ENCODE peak calls at places on chromosome 16, in four cellular contexts. B is K562, D is stomach, A is tibial nerve. M is an unnamed sample.

GRCh38 chr16:1108299-1109252 is 12.5 kb upstream of the C1QTNF8 start:
- DNase-seq in B (no peak), D (peak; percentile 87), A (no peak), M (no peak)

GRCh38 chr16:82668094-82668493 is 41.3 kb downstream of the CDH13 start:
- DNase-seq in B (no peak), D (no peak), A (no peak), M (no peak)

GRCh38 chr16:19808061-19808621 is 76.5 kb downstream of the GPRC5B start:
- DNase-seq in B (no peak), D (peak; percentile 81), A (no peak), M (no peak)

GRCh38 chr16:51298800-51299199 is 147.7 kb upstream of the SALL1 start:
- DNase-seq in B (no peak), D (no peak), A (no peak), M (no peak)

GRCh38 chr16:10693889-10694288 is 841 bp downstream of the TEKT5 start:
- DNase-seq in B (no peak), D (no peak), A (no peak), M (no peak)

GRCh38 chr16:50457979-50458461 is 89.2 kb upstream of the BRD7 start:
- DNase-seq in B (no peak), D (no peak), A (no peak), M (no peak)

GRCh38 chr16:68005786-68006286 is 6.6 kb upstream of the DPEP2 start:
- DNase-seq in B (peak; percentile 33), D (peak; percentile 31), A (peak; percentile 32), M (no peak)

GRCh38 chr16:87653234-87653633 is 50.9 kb downstream of the JPH3 start:
- DNase-seq in B (peak; percentile 49), D (no peak), A (no peak), M (no peak)

GRCh38 chr16:89101303-89102034 is 7.8 kb downstream of the ACSF3 start:
- DNase-seq in B (no peak), D (no peak), A (no peak), M (no peak)

GRCh38 chr16:1707193-1707790 is 1.3 kb downstream of the MAPK8IP3 start:
- DNase-seq in B (peak; percentile 58), D (no peak), A (no peak), M (no peak)

GRCh38 chr16:49875812-49876715 is 20.2 kb upstream of the ZNF423 start:
- DNase-seq in B (no peak), D (no peak), A (no peak), M (no peak)

GRCh38 chr16:4111748-4112696 is 4.2 kb downstream of the ADCY9 start:
- DNase-seq in B (no peak), D (no peak), A (no peak), M (no peak)

GRCh38 chr16:85350973-85351372 is 238.7 kb upstream of the CIBAR2 start:
- DNase-seq in B (no peak), D (peak; percentile 98), A (peak; percentile 74), M (peak; percentile 92)

GRCh38 chr16:87764600-87765472 is 950 bp downstream of the KLHDC4 start:
- DNase-seq in B (peak; percentile 16), D (no peak), A (no peak), M (no peak)

GRCh38 chr16:66020642-66021041 is 345.8 kb upstream of the CDH5 start:
- DNase-seq in B (peak; percentile 14), D (no peak), A (no peak), M (no peak)

GRCh38 chr16:79269211-79269863 is 331.2 kb downstream of the MAF start:
- DNase-seq in B (no peak), D (no peak), A (no peak), M (no peak)

GRCh38 chr16:10581507-10581906 is 1.1 kb upstream of the EMP2 start:
- DNase-seq in B (no peak), D (no peak), A (no peak), M (no peak)

GRCh38 chr16:89811321-89811720 is 5.1 kb downstream of the FANCA start:
- DNase-seq in B (no peak), D (no peak), A (no peak), M (no peak)

GRCh38 chr16:52069866-52070265 is 477.1 kb downstream of the TOX3 start:
- DNase-seq in B (no peak), D (no peak), A (no peak), M (no peak)

GRCh38 chr16:52114414-52114813 is 432.5 kb downstream of the TOX3 start:
- DNase-seq in B (no peak), D (no peak), A (no peak), M (no peak)

GRCh38 chr16:81445926-81446317 is 1.3 kb downstream of the CMIP start:
- DNase-seq in B (peak; percentile 39), D (no peak), A (no peak), M (no peak)

GRCh38 chr16:16150117-16150877 is 73.0 kb downstream of the ABCC6 start:
- DNase-seq in B (no peak), D (no peak), A (no peak), M (no peak)

GRCh38 chr16:76756951-76757350 is 434.0 kb upstream of the MON1B start:
- DNase-seq in B (no peak), D (no peak), A (no peak), M (no peak)

GRCh38 chr16:27317738-27318398 is 4.1 kb downstream of the IL4R start:
- DNase-seq in B (no peak), D (no peak), A (no peak), M (peak; percentile 38)

GRCh38 chr16:55091871-55092230 is 161.2 kb downstream of the IRX5 start:
- DNase-seq in B (no peak), D (no peak), A (no peak), M (no peak)

GRCh38 chr16:54277845-54278703 is 8.5 kb downstream of the IRX3 start:
- DNase-seq in B (no peak), D (peak; percentile 47), A (no peak), M (peak; percentile 50)

GRCh38 chr16:9139965-9140364 is 48.5 kb downstream of the HAPSTR1 start:
- DNase-seq in B (peak; percentile 59), D (no peak), A (no peak), M (no peak)

GRCh38 chr16:85369741-85370528 is 243.2 kb upstream of the GSE1 start:
- DNase-seq in B (peak; percentile 80), D (peak; percentile 73), A (peak; percentile 70), M (no peak)

GRCh38 chr16:28835864-28836760 is 10.0 kb downstream of the TUFM start:
- DNase-seq in B (no peak), D (no peak), A (no peak), M (no peak)

GRCh38 chr16:23578096-23578830 is 17.9 kb downstream of the NDUFAB1 start:
- DNase-seq in B (no peak), D (no peak), A (no peak), M (no peak)

GRCh38 chr16:28873543-28874201 is 4.6 kb upstream of the ATP2A1 start:
- DNase-seq in B (peak; percentile 63), D (no peak), A (no peak), M (no peak)

GRCh38 chr16:54414671-54415070 is 128.1 kb upstream of the IRX3 start:
- DNase-seq in B (no peak), D (no peak), A (no peak), M (no peak)

GRCh38 chr16:16045311-16045710 is 95.9 kb downstream of the ABCC1 start:
- DNase-seq in B (no peak), D (no peak), A (no peak), M (no peak)

GRCh38 chr16:85078176-85078700 is 34.0 kb downstream of the CIBAR2 start:
- DNase-seq in B (no peak), D (no peak), A (no peak), M (no peak)

GRCh38 chr16:57485916-57486857 is at the start of gene DOK4:
- DNase-seq in B (peak; percentile 88), D (peak; percentile 89), A (peak; percentile 67), M (no peak)
- TF ChIP-seq EP300 in B (no peak), D (no peak), A (no peak), M (no peak)

GRCh38 chr16:73054131-73054496 is 6.2 kb upstream of the ZFHX3 start:
- DNase-seq in B (no peak), D (no peak), A (no peak), M (no peak)
- H3K27me3 ChIP-seq in B (peaks cover 37% of the 10 kb centered on the region), D (no peaks in the 10 kb centered on the region), A (no peaks in the 10 kb centered on the region), M (no peaks in the 10 kb centered on the region)

DNA sequence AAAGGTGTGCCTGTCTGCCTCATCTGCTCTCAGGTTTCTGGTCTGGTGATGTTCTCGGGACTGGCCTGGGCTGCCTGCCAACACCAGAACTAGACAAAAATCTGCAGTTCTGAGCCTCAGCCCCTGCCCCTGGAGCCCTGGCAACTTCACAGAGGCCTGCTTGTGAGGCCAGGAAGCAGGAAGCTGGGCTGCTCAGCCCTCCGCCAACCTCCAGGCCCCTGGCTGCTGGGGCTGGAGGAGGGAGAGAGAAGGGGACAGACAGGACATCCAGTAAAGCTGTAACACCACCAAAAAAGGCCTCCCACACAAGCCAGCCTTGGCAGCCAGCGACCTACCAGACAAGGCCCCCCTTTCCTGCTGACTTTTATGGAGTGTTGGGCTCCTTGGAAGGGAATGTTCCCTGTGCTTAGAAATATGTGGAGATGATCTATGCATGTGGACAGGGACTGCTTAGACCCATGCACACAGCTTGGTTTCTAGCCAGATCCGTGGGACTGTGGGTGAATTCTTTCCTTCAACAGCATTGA is 157.6 kb downstream of the XYLT1 start:
- DNase-seq in B (no peak), D (no peak), A (peak; percentile 26), M (no peak)
- TF ChIP-seq EP300 in B (no peak), D (peak; percentile 72), A (peak; percentile 73), M (peak; percentile 93)

DNA sequence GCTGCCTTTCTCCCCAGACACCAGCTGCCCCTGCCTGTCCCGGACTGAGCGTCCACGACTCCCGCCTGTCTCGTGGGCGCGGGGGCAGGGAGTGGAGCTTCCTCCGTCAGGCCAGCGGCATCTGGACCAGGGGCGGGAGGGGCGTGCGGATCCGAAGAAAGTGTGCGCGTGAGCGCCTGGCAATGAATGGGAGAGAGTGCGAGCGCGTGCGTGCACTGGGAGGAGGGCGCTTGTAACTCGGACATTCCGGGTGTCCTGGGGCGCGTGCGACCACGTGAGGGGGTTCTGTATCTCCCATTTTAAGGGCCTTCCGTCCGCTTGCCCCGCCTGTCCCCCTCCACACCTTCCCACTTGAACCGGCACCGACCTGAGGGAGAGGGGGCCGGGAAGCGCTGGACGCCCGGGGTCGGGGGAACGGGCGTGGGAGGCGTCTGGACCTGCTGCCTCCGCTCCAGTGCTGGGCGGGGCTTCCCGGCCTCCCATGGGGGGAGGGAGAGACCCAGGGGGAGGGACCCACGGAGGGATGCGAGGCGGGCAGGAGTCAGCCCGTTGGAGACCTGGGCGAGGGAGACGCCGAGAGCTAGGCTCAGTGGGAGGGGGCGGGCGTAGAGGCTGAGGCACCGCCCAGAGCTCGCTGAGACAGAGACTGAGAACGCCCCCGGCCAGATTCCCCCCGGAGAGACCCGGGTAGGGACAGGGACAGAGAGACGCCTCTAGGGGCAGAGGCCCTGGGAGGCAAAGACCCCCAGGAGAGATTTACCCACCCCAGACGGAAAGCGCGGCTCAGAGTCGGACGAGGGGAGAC is at the start of gene KREMEN2:
- DNase-seq in B (peak; percentile 93), D (no peak), A (no peak), M (peak; percentile 67)
- H3K27me3 ChIP-seq in B (no peaks in the 10 kb centered on the region), D (peaks cover 100% of the 10 kb centered on the region), A (peaks cover 96% of the 10 kb centered on the region), M (peaks cover 85% of the 10 kb centered on the region)

GRCh38 chr16:62954144-62955032 is 918.1 kb upstream of the CDH8 start:
- DNase-seq in B (no peak), D (no peak), A (no peak), M (no peak)

GRCh38 chr16:62950351-62950750 is 914.1 kb upstream of the CDH8 start:
- DNase-seq in B (no peak), D (no peak), A (no peak), M (no peak)

GRCh38 chr16:62955033-62955349 is 918.8 kb upstream of the CDH8 start:
- DNase-seq in B (no peak), D (no peak), A (no peak), M (no peak)
- TF ChIP-seq EP300 in B (no peak), D (no peak), A (no peak), M (no peak)

GRCh38 chr16:75179208-75179607 is 27.8 kb downstream of the CTRB2 start:
- DNase-seq in B (no peak), D (no peak), A (no peak), M (no peak)
- H3K27me3 ChIP-seq in B (no peaks in the 10 kb centered on the region), D (no peaks in the 10 kb centered on the region), A (no peaks in the 10 kb centered on the region), M (no peaks in the 10 kb centered on the region)

M was measured in suprapubic skin.